ENCODE peak calls at places on chromosome 11, in eight cellular contexts. S is GOT3, G is iris pigment epithelial cell, L is omental fat pad, P is anterior cingulate cortex, O is Caki2, N is IMR-90, C is colonic mucosa. U is an unnamed sample.

GRCh38 chr11:8209208-8209807 is 40.5 kb upstream of the RIC3 start:
- DNase-seq in L (no peak), S (no peak), G (no peak), C (peak), O (no peak), P (no peak), N (no peak), U (peak)

GRCh38 chr11:66142370-66143263 is 72.5 kb downstream of the PACS1 start:
- DNase-seq in C (no peak), L (no peak), O (peak), S (no peak), N (peak), G (peak), P (no peak), U (no peak)

GRCh38 chr11:132683602-132684001 is 848.7 kb downstream of the OPCML start:
- DNase-seq in S (no peak), N (peak), P (no peak), G (peak), C (no peak), O (no peak), L (no peak), U (no peak)

GRCh38 chr11:94845622-94846021 is 77.5 kb downstream of the AMOTL1 start:
- DNase-seq in L (no peak), O (no peak), N (peak), S (no peak), G (peak), C (no peak), P (no peak), U (no peak)

GRCh38 chr11:16097543-16097942 is 258.8 kb downstream of the SOX6 start:
- DNase-seq in S (no peak), P (no peak), N (no peak), C (peak), O (no peak), L (no peak), G (no peak), U (no peak)

GRCh38 chr11:134246678-134247077 is 6.5 kb downstream of the THYN1 start:
- DNase-seq in P (no peak), O (no peak), L (no peak), S (no peak), N (no peak), G (no peak), C (no peak), U (no peak)

GRCh38 chr11:69295995-69296889 is 2.3 kb downstream of the MYEOV start:
- DNase-seq in S (peak), O (peak), G (peak), N (peak), P (no peak), C (no peak), L (peak), U (no peak)

GRCh38 chr11:115672999-115673411 is 168.8 kb upstream of the CADM1 start:
- DNase-seq in G (peak), N (peak), S (no peak), C (no peak), P (peak), L (no peak), O (no peak), U (no peak)

GRCh38 chr11:86577663-86578636 is 94.5 kb downstream of the ME3 start:
- DNase-seq in S (no peak), L (peak), C (peak), G (peak), N (peak), O (peak), P (no peak), U (no peak)

GRCh38 chr11:65861533-65862183 is 1.4 kb downstream of the MUS81 start:
- DNase-seq in C (no peak), S (no peak), L (no peak), N (no peak), G (no peak), P (no peak), O (no peak), U (no peak)

GRCh38 chr11:1667906-1668305 is 29.1 kb upstream of the KRTAP5-6 start:
- DNase-seq in G (no peak), L (no peak), O (no peak), S (no peak), C (no peak), N (no peak), P (no peak), U (no peak)

U was measured in ascending aorta.